ENCODE peak calls at places on chromosomes 11 and 22, in six cellular contexts. One of them, this sample, is unnamed.

GRCh38 chr11:21398195-21398594 is 728.8 kb downstream of the NELL1 start:
- DNase-seq in stimulated activated CD8-positive, alpha-beta memory T cell treated with anti-CD3 and anti-CD28 coated beads, Interleukin-2, amount 100 ng/mL, for 48 hours: no peak
- DNase-seq in retina: no peak
- DNase-seq in neuronal stem cell: no peak
- DNase-seq in GOT3: no peak
- DNase-seq in NCI-H2107: no peak
- DNase-seq in this sample: no peak

GRCh38 chr22:37406836-37407235 is 20.4 kb downstream of the ELFN2 start:
- DNase-seq in neuronal stem cell: no peak
- DNase-seq in GOT3: no peak
- DNase-seq in retina: no peak
- DNase-seq in stimulated activated CD8-positive, alpha-beta memory T cell treated with anti-CD3 and anti-CD28 coated beads, Interleukin-2, amount 100 ng/mL, for 48 hours: no peak
- DNase-seq in NCI-H2107: no peak
- DNase-seq in this sample: no peak

GRCh38 chr11:4092031-4092430 is 2.6 kb upstream of the RRM1 start:
- DNase-seq in neuronal stem cell: no peak
- DNase-seq in stimulated activated CD8-positive, alpha-beta memory T cell treated with anti-CD3 and anti-CD28 coated beads, Interleukin-2, amount 100 ng/mL, for 48 hours: no peak
- DNase-seq in GOT3: no peak
- DNase-seq in retina: no peak
- DNase-seq in NCI-H2107: no peak
- DNase-seq in this sample: no peak

GRCh38 chr11:129814244-129814992 is 1.2 kb upstream of the TMEM45B start:
- DNase-seq in neuronal stem cell: no peak
- DNase-seq in NCI-H2107: no peak
- DNase-seq in retina: no peak
- DNase-seq in GOT3: no peak
- DNase-seq in stimulated activated CD8-positive, alpha-beta memory T cell treated with anti-CD3 and anti-CD28 coated beads, Interleukin-2, amount 100 ng/mL, for 48 hours: peak; percentile 62
- DNase-seq in this sample: no peak

GRCh38 chr11:36142439-36142838 is 146.8 kb downstream of the COMMD9 start:
- DNase-seq in neuronal stem cell: no peak
- DNase-seq in retina: no peak
- DNase-seq in GOT3: no peak
- DNase-seq in stimulated activated CD8-positive, alpha-beta memory T cell treated with anti-CD3 and anti-CD28 coated beads, Interleukin-2, amount 100 ng/mL, for 48 hours: no peak
- DNase-seq in NCI-H2107: no peak
- DNase-seq in this sample: no peak

GRCh38 chr22:39292561-39293074 is 26.8 kb downstream of the RPL3 start:
- DNase-seq in retina: peak; percentile 52
- DNase-seq in stimulated activated CD8-positive, alpha-beta memory T cell treated with anti-CD3 and anti-CD28 coated beads, Interleukin-2, amount 100 ng/mL, for 48 hours: no peak
- DNase-seq in NCI-H2107: no peak
- DNase-seq in neuronal stem cell: peak; percentile 45
- DNase-seq in GOT3: peak; percentile 32
- DNase-seq in this sample: peak; percentile 58

GRCh38 chr22:30612789-30613188 is 5.8 kb downstream of the TCN2 start:
- DNase-seq in stimulated activated CD8-positive, alpha-beta memory T cell treated with anti-CD3 and anti-CD28 coated beads, Interleukin-2, amount 100 ng/mL, for 48 hours: no peak
- DNase-seq in retina: no peak
- DNase-seq in neuronal stem cell: no peak
- DNase-seq in NCI-H2107: no peak
- DNase-seq in GOT3: no peak
- DNase-seq in this sample: no peak

GRCh38 chr11:76835030-76835429 is 25.7 kb upstream of the ACER3 start:
- DNase-seq in GOT3: no peak
- DNase-seq in retina: no peak
- DNase-seq in stimulated activated CD8-positive, alpha-beta memory T cell treated with anti-CD3 and anti-CD28 coated beads, Interleukin-2, amount 100 ng/mL, for 48 hours: no peak
- DNase-seq in NCI-H2107: no peak
- DNase-seq in neuronal stem cell: no peak
- DNase-seq in this sample: no peak

GRCh38 chr11:35313066-35313765 is 106.1 kb downstream of the SLC1A2 start:
- DNase-seq in stimulated activated CD8-positive, alpha-beta memory T cell treated with anti-CD3 and anti-CD28 coated beads, Interleukin-2, amount 100 ng/mL, for 48 hours: no peak
- DNase-seq in GOT3: no peak
- DNase-seq in retina: no peak
- DNase-seq in neuronal stem cell: no peak
- DNase-seq in NCI-H2107: no peak
- DNase-seq in this sample: no peak

GRCh38 chr11:87455180-87455579 is 417.4 kb downstream of the TMEM135 start:
- DNase-seq in stimulated activated CD8-positive, alpha-beta memory T cell treated with anti-CD3 and anti-CD28 coated beads, Interleukin-2, amount 100 ng/mL, for 48 hours: no peak
- DNase-seq in NCI-H2107: no peak
- DNase-seq in neuronal stem cell: no peak
- DNase-seq in GOT3: no peak
- DNase-seq in retina: no peak
- DNase-seq in this sample: no peak

GRCh38 chr11:113114452-113115027 is 153.3 kb downstream of the NCAM1 start:
- DNase-seq in GOT3: no peak
- DNase-seq in neuronal stem cell: peak; percentile 20
- DNase-seq in NCI-H2107: peak; percentile 38
- DNase-seq in retina: peak; percentile 68
- DNase-seq in stimulated activated CD8-positive, alpha-beta memory T cell treated with anti-CD3 and anti-CD28 coated beads, Interleukin-2, amount 100 ng/mL, for 48 hours: no peak
- DNase-seq in this sample: peak; percentile 17

This sample was measured in NCI-H510A.